ENCODE peak calls at places on chromosomes 6 and 20, in four cellular contexts. D, U, Q and G are unnamed samples.

GRCh38 chr6:152124432-152125074 is 317.1 kb downstream of the ESR1 start:
- DNase-seq in D (peak; percentile 84), U (peak; percentile 75), Q (no peak), G (no peak)

GRCh38 chr20:35776513-35777101 is 4.8 kb downstream of the PHF20 start:
- DNase-seq in D (peak; percentile 57), U (peak; percentile 55), Q (no peak), G (no peak)

GRCh38 chr6:152301021-152301805 is 335.9 kb downstream of the SYNE1 start:
- DNase-seq in D (peak; percentile 84), U (peak; percentile 64), Q (no peak), G (no peak)

GRCh38 chr20:6651016-6651415 is 116.5 kb upstream of the BMP2 start:
- DNase-seq in D (peak; percentile 89), U (peak; percentile 9), Q (no peak), G (no peak)

GRCh38 chr6:36544228-36544627 is 3.1 kb downstream of the STK38 start:
- DNase-seq in D (peak; percentile 53), U (no peak), Q (no peak), G (no peak)

GRCh38 chr20:63543131-63543530 is 4.4 kb downstream of the SRMS start:
- DNase-seq in D (no peak), U (no peak), Q (no peak), G (no peak)

GRCh38 chr20:32040142-32040953 is 11.7 kb upstream of the HCK start:
- DNase-seq in D (no peak), U (no peak), Q (no peak), G (no peak)

GRCh38 chr20:15799871-15800270 is 773.4 kb downstream of the KIF16B start:
- DNase-seq in D (peak; percentile 51), U (peak; percentile 0), Q (no peak), G (no peak)

GRCh38 chr6:35368038-35368887 is 25.9 kb downstream of the PPARD start:
- DNase-seq in D (no peak), U (peak; percentile 83), Q (no peak), G (no peak)

GRCh38 chr6:101011165-101011564 is 130.0 kb upstream of the ASCC3 start:
- DNase-seq in D (no peak), U (no peak), Q (no peak), G (no peak)

DNA sequence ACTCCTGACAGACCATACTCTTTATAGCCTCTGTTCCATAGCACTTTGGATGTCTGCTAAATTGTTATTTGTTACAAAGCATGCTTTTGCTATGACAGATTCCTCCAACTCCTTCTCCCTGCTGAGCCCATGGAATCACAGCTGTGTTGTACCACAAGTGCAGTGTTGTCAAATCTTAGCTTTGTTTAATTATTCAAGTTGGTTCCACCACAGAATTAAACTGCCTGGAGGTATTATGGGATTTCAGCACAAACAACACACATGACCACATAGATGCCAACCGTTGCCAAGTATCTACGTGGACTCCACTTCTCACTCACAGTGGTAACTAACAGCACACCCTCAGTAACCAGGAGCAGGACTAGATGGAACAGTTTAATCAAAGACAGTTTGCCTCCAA is 32.7 kb upstream of the MARCKS start:
- DNase-seq in D (peak; percentile 64), U (peak; percentile 57), Q (no peak), G (no peak)
- H3K4me3 ChIP-seq in D (no peak overlapping the region), U (no peak overlapping the region), Q (no peak overlapping the region), G (no peak overlapping the region)

GRCh38 chr6:25306379-25306778 is 27.2 kb downstream of the CARMIL1 start:
- DNase-seq in D (no peak), U (no peak), Q (no peak), G (no peak)

GRCh38 chr6:25301358-25301757 is 22.2 kb downstream of the CARMIL1 start:
- DNase-seq in D (no peak), U (no peak), Q (no peak), G (no peak)

GRCh38 chr6:25302677-25303128 is 23.5 kb downstream of the CARMIL1 start:
- DNase-seq in D (peak; percentile 88), U (peak; percentile 76), Q (no peak), G (no peak)

GRCh38 chr6:25302156-25302555 is 23.0 kb downstream of the CARMIL1 start:
- DNase-seq in D (no peak), U (no peak), Q (no peak), G (no peak)

GRCh38 chr6:25303234-25303633 is 24.1 kb downstream of the CARMIL1 start:
- DNase-seq in D (no peak), U (no peak), Q (no peak), G (no peak)
- H3K27ac ChIP-seq in D (no peak overlapping the region), U (no peak overlapping the region), Q (no peak overlapping the region), G (no peak overlapping the region)

DNA sequence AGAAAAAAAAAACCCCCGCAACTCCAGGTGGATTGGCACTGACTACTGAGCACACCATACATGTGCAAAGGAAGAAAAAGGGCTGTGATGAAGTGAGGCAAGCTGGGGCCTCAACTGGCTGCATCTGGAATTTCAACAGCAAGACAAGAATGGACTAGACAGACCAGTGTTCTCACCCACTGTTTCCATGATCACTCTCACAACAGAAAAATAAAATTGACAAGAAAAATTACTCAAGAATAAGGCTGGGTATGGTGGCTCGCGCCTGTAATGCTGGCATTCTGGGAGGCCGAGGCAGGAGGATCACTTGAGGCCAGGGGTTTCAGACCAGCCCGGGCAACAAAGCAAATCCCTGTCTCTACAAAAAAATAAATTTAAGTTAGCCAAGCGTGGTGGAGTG is 18.8 kb downstream of the ZNF217 start:
- DNase-seq in D (no peak), U (no peak), Q (no peak), G (no peak)
- H3K9ac ChIP-seq in D (no peak overlapping the region), U (no peak overlapping the region), Q (no peak overlapping the region), G (no peak overlapping the region)

GRCh38 chr20:17961600-17961965 is 7.0 kb downstream of the SNX5 start:
- DNase-seq in D (no peak), U (peak; percentile 33), Q (no peak), G (no peak)

GRCh38 chr20:17964632-17965031 is 4.0 kb downstream of the SNX5 start:
- DNase-seq in D (no peak), U (no peak), Q (no peak), G (no peak)

GRCh38 chr20:17965042-17965697 is 3.4 kb downstream of the SNX5 start:
- DNase-seq in D (peak; percentile 35), U (no peak), Q (no peak), G (no peak)

GRCh38 chr20:17964073-17964472 is 4.5 kb downstream of the SNX5 start:
- DNase-seq in D (no peak), U (no peak), Q (no peak), G (no peak)

DNA sequence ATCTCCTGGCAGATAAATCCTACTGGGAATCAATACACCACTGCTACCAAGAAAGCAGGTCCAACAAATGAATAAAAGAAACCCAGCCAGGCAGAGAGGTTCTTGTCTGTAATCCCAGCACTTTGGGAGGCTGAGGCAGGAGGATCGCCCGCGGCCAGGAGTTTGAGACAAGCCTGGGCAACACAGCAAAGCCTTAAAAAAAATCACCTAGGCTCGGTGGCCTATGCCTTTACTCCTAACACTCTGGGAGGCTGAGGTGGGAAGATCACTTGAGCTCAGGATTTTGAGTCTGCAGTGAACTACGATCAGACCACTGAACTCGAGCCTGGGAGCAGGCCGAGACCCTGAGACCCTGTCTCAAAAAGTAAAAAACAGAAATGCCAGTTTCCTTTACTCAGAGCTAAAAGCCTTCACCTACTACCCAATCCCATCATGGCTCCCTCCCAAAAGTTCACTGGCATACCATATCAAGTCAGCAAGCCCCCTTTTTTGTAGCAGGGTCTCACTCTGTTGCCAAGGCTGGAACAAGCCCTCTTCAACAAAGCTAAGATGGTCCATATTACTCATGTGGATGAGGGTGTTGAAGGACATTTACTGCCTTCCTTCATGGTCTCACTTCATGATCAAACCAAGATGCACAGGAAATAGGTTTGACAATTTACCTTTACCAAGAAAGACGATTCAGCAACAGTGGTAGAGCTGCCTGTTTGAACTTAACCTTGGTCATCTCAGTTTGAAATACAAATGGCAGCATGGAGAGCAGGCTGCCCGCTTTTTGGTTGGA is 5.3 kb downstream of the SNX5 start:
- DNase-seq in D (no peak), U (no peak), Q (no peak), G (no peak)
- H3K4me3 ChIP-seq in D (no peak overlapping the region), U (no peak overlapping the region), Q (peak overlapping the region; percentile 94), G (peak overlapping the region; percentile 91)

GRCh38 chr6:167115054-167115453 is 7.8 kb upstream of the CCR6 start:
- DNase-seq in D (no peak), U (no peak), Q (no peak), G (peak; percentile 74)
- H3K27ac ChIP-seq in D (no peak overlapping the region), U (no peak overlapping the region), Q (no peak overlapping the region), G (no peak overlapping the region)

GRCh38 chr6:11354019-11354418 is 121.6 kb upstream of the NEDD9 start:
- DNase-seq in D (peak; percentile 51), U (peak; percentile 58), Q (no peak), G (peak; percentile 16)
- H3K9ac ChIP-seq in D (no peak overlapping the region), U (no peak overlapping the region), Q (no peak overlapping the region), G (no peak overlapping the region)

DNA sequence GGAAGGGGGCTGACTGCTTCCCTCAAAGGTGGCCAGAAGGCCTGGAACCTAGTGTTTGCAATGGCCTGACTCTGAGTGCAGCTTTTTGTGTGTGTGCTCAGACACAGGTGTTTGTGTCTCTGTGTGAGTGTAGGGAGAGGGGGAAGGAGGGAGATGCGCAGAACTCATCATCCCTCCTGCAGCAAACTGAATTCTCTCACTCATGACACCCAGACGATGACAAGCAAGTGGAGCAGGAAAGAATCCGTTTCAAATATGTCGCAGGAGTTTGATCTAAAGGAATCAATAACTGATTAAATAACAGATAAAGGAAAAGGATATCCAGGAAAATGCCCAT is 101.4 kb downstream of the TNFAIP3 start:
- DNase-seq in D (no peak), U (no peak), Q (no peak), G (no peak)
- H3K4me3 ChIP-seq in D (no peak overlapping the region), U (no peak overlapping the region), Q (no peak overlapping the region), G (no peak overlapping the region)